ENCODE peak calls at places on chromosomes 12 and 14, in seven cellular contexts. S is AG09309; Y is ELF-1; X is GDM1; T is stimulated activated CD4-positive, alpha-beta T cell treated with anti-CD3 and anti-CD28 coated beads, Interleukin-4, amount 100 ng/mL, for 48 hours; U is WTC11; W is left colon. E is an unnamed sample.

GRCh38 chr14:67944605-67945004 is 125.0 kb downstream of the RAD51B start:
- DNase-seq in S (no peak), Y (no peak), X (no peak), T (no peak), U (no peak), W (no peak), E (peak)

GRCh38 chr12:96258451-96258933 is 64.3 kb downstream of the ELK3 start:
- DNase-seq in S (peak), Y (peak), X (no peak), T (no peak), U (no peak), W (no peak), E (peak)

GRCh38 chr12:109760031-109760929 is 46.7 kb downstream of the FAM222A start:
- DNase-seq in S (no peak), Y (no peak), X (no peak), T (no peak), U (peak), W (peak), E (peak)

GRCh38 chr12:82507656-82508055 is 149.3 kb downstream of the METTL25 start:
- DNase-seq in S (no peak), Y (no peak), X (no peak), T (no peak), U (no peak), W (no peak), E (no peak)

GRCh38 chr12:25655702-25656101 is 102.6 kb upstream of the LMNTD1 start:
- DNase-seq in S (no peak), Y (peak), X (no peak), T (no peak), U (no peak), W (no peak), E (no peak)

GRCh38 chr14:35394326-35394725 is 10.2 kb downstream of the NFKBIA start:
- DNase-seq in S (no peak), Y (no peak), X (no peak), T (no peak), U (no peak), W (no peak), E (no peak)

GRCh38 chr12:124737772-124738635 is 125.7 kb downstream of the SCARB1 start:
- DNase-seq in S (no peak), Y (no peak), X (no peak), T (no peak), U (no peak), W (no peak), E (no peak)

GRCh38 chr12:20474443-20474842 is 106.1 kb downstream of the PDE3A start:
- DNase-seq in S (no peak), Y (no peak), X (no peak), T (no peak), U (no peak), W (no peak), E (no peak)

GRCh38 chr14:63964063-63964462 is 111.3 kb downstream of the SYNE2 start:
- DNase-seq in S (no peak), Y (no peak), X (no peak), T (no peak), U (no peak), W (no peak), E (no peak)

GRCh38 chr12:45050751-45051489 is at the start of gene DBX2:
- DNase-seq in S (no peak), Y (peak), X (no peak), T (no peak), U (peak), W (no peak), E (no peak)

GRCh38 chr12:109767456-109767855 is 53.8 kb downstream of the FAM222A start:
- DNase-seq in S (no peak), Y (no peak), X (no peak), T (no peak), U (no peak), W (no peak), E (peak)

GRCh38 chr12:102479099-102479887 is 1.1 kb downstream of the IGF1 start:
- DNase-seq in S (no peak), Y (peak), X (no peak), T (no peak), U (no peak), W (no peak), E (no peak)

GRCh38 chr12:104510145-104510872 is 53.6 kb downstream of the CHST11 start:
- DNase-seq in S (no peak), Y (no peak), X (no peak), T (no peak), U (no peak), W (no peak), E (no peak)

GRCh38 chr12:116196752-116197718 is 80.5 kb downstream of the MED13L start:
- DNase-seq in S (no peak), Y (no peak), X (no peak), T (no peak), U (no peak), W (no peak), E (no peak)

GRCh38 chr14:28778718-28779117 is 12.1 kb downstream of the FOXG1 start:
- DNase-seq in S (no peak), Y (no peak), X (no peak), T (no peak), U (no peak), W (no peak), E (no peak)

GRCh38 chr12:123064885-123065619 is 84.6 kb downstream of the ARL6IP4 start:
- DNase-seq in S (no peak), Y (no peak), X (no peak), T (no peak), U (no peak), W (no peak), E (no peak)

GRCh38 chr12:45914090-45914489 is 76.3 kb downstream of the SCAF11 start:
- DNase-seq in S (peak), Y (peak), X (no peak), T (no peak), U (no peak), W (no peak), E (peak)

GRCh38 chr14:77849711-77850110 is 49.8 kb downstream of the ADCK1 start:
- DNase-seq in S (peak), Y (no peak), X (no peak), T (no peak), U (no peak), W (no peak), E (peak)

GRCh38 chr12:2168808-2169207 is 116.0 kb downstream of the CACNA1C start:
- DNase-seq in S (no peak), Y (no peak), X (no peak), T (no peak), U (no peak), W (peak), E (peak)

GRCh38 chr14:55712505-55712904 is 132.5 kb downstream of the KTN1 start:
- DNase-seq in S (no peak), Y (no peak), X (no peak), T (no peak), U (no peak), W (no peak), E (no peak)

GRCh38 chr14:36270191-36270590 is 50.2 kb downstream of the MBIP start:
- DNase-seq in S (no peak), Y (no peak), X (no peak), T (no peak), U (no peak), W (no peak), E (no peak)

GRCh38 chr14:89618309-89618708 is 201.3 kb upstream of the FOXN3 start:
- DNase-seq in S (no peak), Y (no peak), X (no peak), T (no peak), U (no peak), W (no peak), E (peak)

GRCh38 chr12:122215789-122216188 is 10.1 kb downstream of the DIABLO start:
- DNase-seq in S (no peak), Y (no peak), X (no peak), T (no peak), U (no peak), W (no peak), E (peak)

GRCh38 chr14:101584049-101584859 is 23.0 kb downstream of the DIO3 start:
- DNase-seq in S (peak), Y (no peak), X (no peak), T (no peak), U (no peak), W (no peak), E (no peak)

GRCh38 chr12:131860472-131861260 is 32.5 kb downstream of the MMP17 start:
- DNase-seq in S (no peak), Y (peak), X (no peak), T (no peak), U (peak), W (peak), E (peak)

GRCh38 chr12:121805171-121805687 is 1.4 kb downstream of the SETD1B start:
- DNase-seq in S (no peak), Y (peak), X (no peak), T (no peak), U (no peak), W (peak), E (no peak)

GRCh38 chr12:5945071-5946008 is at the start of gene ANO2:
- DNase-seq in S (no peak), Y (peak), X (no peak), T (no peak), U (peak), W (no peak), E (no peak)

GRCh38 chr14:94485944-94486841 is 10.2 kb upstream of the SERPINA9 start:
- DNase-seq in S (no peak), Y (peak), X (no peak), T (peak), U (peak), W (peak), E (peak)